ENCODE peak calls at places on chromosomes 16 and 17, in seven cellular contexts. J, U, T, H, A, N and F are unnamed samples. For H3K4me1, the result is how much of the 10 kb centered on the place peaks cover.

GRCh38 chr17:65013613-65014391 is 42.7 kb downstream of the GNA13 start:
- DNase-seq in T (no peak), U (no peak), J (no peak), N (peak), H (peak), A (no peak), F (no peak)

GRCh38 chr17:63480192-63480784 is 3.4 kb downstream of the ACE start:
- DNase-seq in U (no peak), T (no peak), H (no peak), N (no peak), A (no peak), J (no peak), F (no peak)

GRCh38 chr17:57888311-57889216 is 38.7 kb upstream of the MRPS23 start:
- DNase-seq in H (no peak), N (peak), U (no peak), A (no peak), T (no peak), J (no peak), F (no peak)

GRCh38 chr17:836154-836553 is 54.0 kb downstream of the MRM3 start:
- DNase-seq in H (no peak), J (no peak), T (no peak), A (peak), N (peak), U (no peak), F (no peak)

GRCh38 chr17:59357219-59357699 is 25.8 kb downstream of the YPEL2 start:
- DNase-seq in N (peak), U (no peak), H (no peak), T (no peak), J (no peak), A (no peak), F (no peak)

GRCh38 chr17:80259642-80260535 is 763 bp upstream of the RNF213 start:
- DNase-seq in H (peak), N (peak), A (peak), U (peak), T (peak), J (peak), F (peak)

GRCh38 chr17:75638893-75639292 is 5.7 kb downstream of the SMIM5 start:
- DNase-seq in T (peak), A (peak), J (no peak), U (no peak), N (no peak), H (no peak), F (no peak)

GRCh38 chr17:29577778-29578211 is 9.3 kb downstream of the TP53I13 start:
- DNase-seq in U (no peak), N (peak), A (peak), J (no peak), T (no peak), H (no peak), F (peak)

GRCh38 chr16:30335598-30336474 is 19.3 kb downstream of the CD2BP2 start:
- DNase-seq in T (peak), A (no peak), U (peak), N (peak), H (peak), J (no peak), F (peak)

GRCh38 chr16:14564881-14565687 is 65.0 kb downstream of the PARN start:
- DNase-seq in N (peak), T (no peak), U (no peak), H (peak), J (no peak), A (no peak), F (no peak)

GRCh38 chr17:76363107-76363801 is 9.5 kb upstream of the PRPSAP1 start:
- DNase-seq in T (no peak), U (no peak), J (no peak), H (no peak), A (no peak), N (no peak), F (no peak)

GRCh38 chr16:66275795-66276428 is 90.6 kb upstream of the CDH5 start:
- DNase-seq in A (no peak), U (no peak), T (no peak), J (peak), N (peak), H (peak), F (no peak)

GRCh38 chr17:19004601-19005441 is at the start of gene FAM83G:
- DNase-seq in U (peak), N (peak), T (peak), J (peak), H (no peak), A (peak), F (peak)

GRCh38 chr17:19002191-19002590 is 2.4 kb downstream of the FAM83G start:
- DNase-seq in H (no peak), N (peak), U (no peak), A (no peak), T (no peak), J (no peak), F (no peak)

GRCh38 chr17:19003543-19003965 is 1.0 kb downstream of the FAM83G start:
- DNase-seq in J (no peak), H (no peak), N (no peak), U (no peak), T (no peak), A (no peak), F (no peak)

GRCh38 chr17:19003966-19004600 is 481 bp downstream of the FAM83G start:
- DNase-seq in U (peak), H (no peak), A (no peak), T (peak), N (peak), J (peak), F (no peak)

GRCh38 chr17:19002805-19003542 is 1.6 kb downstream of the FAM83G start:
- DNase-seq in U (no peak), A (no peak), H (no peak), N (peak), T (no peak), J (no peak), F (no peak)
- H3K4me3 ChIP-seq in U (peak), A (no peak), H (no peak), N (peak), T (no peak), J (peak), F (no peak)

GRCh38 chr16:48378276-48378675 is 6.9 kb downstream of the SIAH1 start:
- DNase-seq in T (no peak), N (no peak), J (no peak), H (no peak), A (no peak), U (no peak), F (no peak)
- H3K4me1 ChIP-seq in T (half or more), N (under half), J (under half), H (under half), A (half or more), U (under half), F (half or more)

GRCh38 chr17:31171711-31172110 is 76.9 kb downstream of the NF1 start:
- DNase-seq in J (no peak), A (no peak), U (no peak), N (peak), T (no peak), H (no peak), F (no peak)

GRCh38 chr17:31172388-31172787 is 77.6 kb downstream of the NF1 start:
- DNase-seq in N (no peak), H (no peak), A (no peak), J (no peak), U (no peak), T (no peak), F (no peak)

GRCh38 chr17:31174215-31174614 is 79.4 kb downstream of the NF1 start:
- DNase-seq in N (no peak), T (no peak), A (no peak), H (no peak), J (no peak), U (no peak), F (no peak)

DNA sequence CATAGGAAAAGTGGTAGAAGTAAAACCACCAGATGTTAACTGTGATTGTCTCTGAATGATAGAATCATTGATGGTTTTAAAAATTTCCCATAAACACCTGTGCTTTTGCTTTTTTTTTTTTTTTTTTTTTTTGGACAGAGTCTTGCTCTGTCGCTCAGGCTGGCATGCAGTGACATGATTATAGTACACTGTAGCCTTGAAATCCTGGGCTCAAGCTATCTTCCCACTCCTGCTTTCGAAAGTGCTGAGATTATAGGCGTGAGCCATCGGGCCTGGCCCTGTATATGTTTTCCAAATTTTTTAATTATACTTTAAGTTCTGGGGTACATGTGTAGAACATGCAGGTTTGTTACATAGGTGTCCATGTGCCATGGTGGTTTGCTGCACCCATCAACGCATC is 80.5 kb downstream of the NF1 start:
- DNase-seq in U (no peak), N (no peak), J (no peak), H (no peak), T (no peak), A (no peak), F (no peak)
- H3K4me3 ChIP-seq in U (no peak), N (no peak), J (no peak), H (no peak), T (no peak), A (no peak), F (no peak)

GRCh38 chr17:46169913-46170312 is 23.3 kb downstream of the KANSL1 start:
- DNase-seq in N (no peak), T (no peak), H (no peak), A (no peak), U (no peak), J (no peak), F (no peak)
- H3K4me1 ChIP-seq in N (under half), T (half or more), H (under half), A (half or more), U (under half), J (under half), F (half or more)

GRCh38 chr16:3950343-3951193 is 70.1 kb upstream of the CREBBP start:
- DNase-seq in J (peak), T (peak), U (no peak), N (peak), H (peak), A (peak), F (peak)

GRCh38 chr16:3946604-3947180 is 66.2 kb upstream of the CREBBP start:
- DNase-seq in N (no peak), A (no peak), T (peak), J (no peak), U (no peak), H (no peak), F (no peak)

GRCh38 chr16:3949946-3950342 is 69.4 kb upstream of the CREBBP start:
- DNase-seq in J (no peak), T (peak), U (no peak), H (no peak), A (no peak), N (no peak), F (no peak)

GRCh38 chr16:3948378-3948995 is 68.0 kb upstream of the CREBBP start:
- DNase-seq in U (no peak), H (no peak), T (peak), J (no peak), A (no peak), N (no peak), F (no peak)

GRCh38 chr16:3949287-3949686 is 68.8 kb upstream of the CREBBP start:
- DNase-seq in T (peak), J (peak), H (no peak), U (no peak), A (peak), N (no peak), F (no peak)
- H3K4me3 ChIP-seq in T (peak), J (no peak), H (no peak), U (no peak), A (peak), N (no peak), F (peak)

GRCh38 chr16:84612686-84613085 is 5.2 kb downstream of the COTL1 start:
- DNase-seq in U (no peak), A (no peak), T (no peak), N (no peak), J (no peak), H (no peak), F (no peak)
- H3K4me1 ChIP-seq in U (under half), A (under half), T (under half), N (under half), J (under half), H (under half), F (under half)

GRCh38 chr17:7551396-7551795 is 2.5 kb downstream of the TNFSF12 start:
- DNase-seq in J (no peak), U (no peak), N (no peak), T (no peak), A (no peak), H (no peak), F (no peak)

GRCh38 chr17:7552621-7553051 is 3.8 kb downstream of the TNFSF12 start:
- DNase-seq in H (no peak), J (peak), N (no peak), A (no peak), T (no peak), U (no peak), F (no peak)

GRCh38 chr17:7550359-7550758 is 1.5 kb downstream of the TNFSF12 start:
- DNase-seq in J (no peak), A (no peak), N (no peak), H (no peak), U (no peak), T (no peak), F (no peak)

GRCh38 chr17:7549401-7550055 is 670 bp downstream of the TNFSF12 start:
- DNase-seq in J (no peak), U (no peak), N (peak), T (peak), H (no peak), A (no peak), F (no peak)

DNA sequence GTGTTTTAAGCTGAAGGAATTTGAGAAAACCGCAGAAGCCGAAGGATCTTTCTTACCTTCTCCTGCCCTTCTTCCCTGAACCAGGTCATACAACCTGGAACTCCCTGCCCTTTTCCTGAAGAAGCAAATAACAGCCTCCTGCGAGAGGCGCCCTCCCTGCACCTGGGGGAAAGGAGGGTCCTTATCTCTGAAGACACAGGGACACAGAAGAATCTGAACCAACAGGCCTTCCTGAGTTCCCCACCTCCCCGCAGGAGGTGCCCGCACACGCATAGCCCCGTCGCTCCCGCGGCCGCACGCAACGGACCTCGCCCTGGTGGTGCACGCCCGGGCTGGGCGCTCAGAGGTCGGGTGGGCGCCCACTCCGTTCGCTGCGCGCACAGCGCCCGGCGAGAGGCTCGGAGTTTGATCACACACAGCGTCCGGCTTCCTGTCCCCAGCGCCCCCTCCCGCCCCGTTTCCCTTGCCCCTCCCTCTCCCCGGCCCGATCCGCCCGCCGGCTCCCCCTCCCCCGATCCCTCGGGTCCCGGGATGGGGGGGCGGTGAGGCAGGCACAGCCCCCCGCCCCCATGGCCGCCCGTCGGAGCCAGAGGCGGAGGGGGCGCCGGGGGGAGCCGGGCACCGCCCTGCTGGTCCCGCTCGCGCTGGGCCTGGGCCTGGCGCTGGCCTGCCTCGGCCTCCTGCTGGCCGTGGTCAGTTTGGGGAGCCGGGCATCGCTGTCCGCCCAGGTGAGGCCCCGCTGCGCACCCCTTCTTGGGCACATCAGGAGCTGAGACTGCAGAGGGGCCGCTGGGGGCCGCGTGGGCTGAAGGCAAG is at the start of gene TNFSF12:
- DNase-seq in H (peak), A (peak), T (peak), U (peak), J (peak), N (peak), F (peak)
- H3K4me3 ChIP-seq in H (peak), A (peak), T (peak), U (peak), J (peak), N (peak), F (peak)

GRCh38 chr17:41524261-41524660 is 3.8 kb downstream of the KRT19 start:
- DNase-seq in J (no peak), U (no peak), N (no peak), H (no peak), A (no peak), T (no peak), F (no peak)
- H3K4me1 ChIP-seq in J (under half), U (under half), N (under half), H (half or more), A (under half), T (under half), F (under half)

GRCh38 chr16:90048347-90048722 is 28.8 kb downstream of the PRDM7 start:
- DNase-seq in A (no peak), J (peak), H (no peak), U (no peak), N (peak), T (no peak), F (no peak)

GRCh38 chr16:90044111-90044551 is 24.9 kb upstream of the DBNDD1 start:
- DNase-seq in H (peak), N (no peak), J (peak), A (no peak), T (peak), U (peak), F (no peak)

GRCh38 chr16:90047714-90048346 is 28.6 kb upstream of the DBNDD1 start:
- DNase-seq in U (no peak), T (no peak), N (peak), H (no peak), A (no peak), J (peak), F (no peak)

GRCh38 chr16:90046971-90047713 is 27.9 kb upstream of the DBNDD1 start:
- DNase-seq in T (peak), J (peak), U (peak), A (peak), H (no peak), N (peak), F (peak)

GRCh38 chr16:90046122-90046970 is 27.1 kb upstream of the DBNDD1 start:
- DNase-seq in T (peak), U (no peak), J (no peak), H (no peak), A (no peak), N (no peak), F (no peak)
- H3K4me3 ChIP-seq in T (peak), U (peak), J (peak), H (no peak), A (peak), N (peak), F (peak)